ENCODE peak calls at places on chromosomes 2 and 18, in four cellular contexts. One of them, this sample, is unnamed.

GRCh38 chr2:61887684-61888303 is 662 bp downstream of the CCT4 start:
- DNase-seq in GM12878: no peak
- DNase-seq in K562: no peak
- DNase-seq in WTC11: no peak
- DNase-seq in this sample: peak

GRCh38 chr2:196660264-196660663 is 20.7 kb downstream of the CCDC150 start:
- DNase-seq in GM12878: no peak
- DNase-seq in WTC11: no peak
- DNase-seq in K562: no peak
- DNase-seq in this sample: no peak

GRCh38 chr2:206176128-206176527 is 16.4 kb downstream of the EEF1B2 start:
- DNase-seq in WTC11: no peak
- DNase-seq in K562: no peak
- DNase-seq in GM12878: no peak
- DNase-seq in this sample: no peak

GRCh38 chr2:46439582-46439981 is 39.8 kb upstream of the TMEM247 start:
- DNase-seq in K562: peak
- DNase-seq in GM12878: no peak
- DNase-seq in WTC11: no peak
- DNase-seq in this sample: peak

GRCh38 chr2:191580581-191580980 is 97.4 kb upstream of the NABP1 start:
- DNase-seq in WTC11: no peak
- DNase-seq in K562: no peak
- DNase-seq in GM12878: no peak
- DNase-seq in this sample: no peak

GRCh38 chr2:172554352-172555271 is 1.3 kb upstream of the PDK1 start:
- DNase-seq in K562: no peak
- DNase-seq in WTC11: no peak
- DNase-seq in GM12878: no peak
- DNase-seq in this sample: no peak

GRCh38 chr2:13821255-13821880 is 811.1 kb upstream of the LRATD1 start:
- DNase-seq in WTC11: no peak
- DNase-seq in GM12878: no peak
- DNase-seq in K562: no peak
- DNase-seq in this sample: no peak

GRCh38 chr18:23471486-23471885 is 18.4 kb downstream of the RIOK3 start:
- DNase-seq in K562: no peak
- DNase-seq in WTC11: no peak
- DNase-seq in GM12878: no peak
- DNase-seq in this sample: no peak

GRCh38 chr2:105081006-105081701 is 43.3 kb downstream of the MRPS9 start:
- DNase-seq in K562: no peak
- DNase-seq in GM12878: no peak
- DNase-seq in WTC11: peak
- DNase-seq in this sample: no peak

GRCh38 chr2:48189552-48190228 is 283.4 kb upstream of the FBXO11 start:
- DNase-seq in WTC11: no peak
- DNase-seq in GM12878: no peak
- DNase-seq in K562: no peak
- DNase-seq in this sample: no peak

GRCh38 chr2:66446178-66446860 is 11.4 kb downstream of the MEIS1 start:
- DNase-seq in K562: no peak
- DNase-seq in WTC11: peak
- DNase-seq in GM12878: no peak
- DNase-seq in this sample: no peak

GRCh38 chr2:152421521-152422367 is 86.8 kb downstream of the FMNL2 start:
- DNase-seq in K562: no peak
- DNase-seq in GM12878: no peak
- DNase-seq in WTC11: no peak
- DNase-seq in this sample: peak

GRCh38 chr18:51193621-51194287 is 3.7 kb downstream of the MEX3C start:
- DNase-seq in K562: no peak
- DNase-seq in GM12878: no peak
- DNase-seq in WTC11: no peak
- DNase-seq in this sample: no peak

GRCh38 chr2:237236188-237236587 is 150.5 kb downstream of the COPS8 start:
- DNase-seq in WTC11: no peak
- DNase-seq in GM12878: no peak
- DNase-seq in K562: no peak
- DNase-seq in this sample: no peak

GRCh38 chr2:71291398-71291797 is 40.2 kb upstream of the ZNF638 start:
- DNase-seq in K562: no peak
- DNase-seq in WTC11: no peak
- DNase-seq in GM12878: no peak
- DNase-seq in this sample: no peak

GRCh38 chr2:109313343-109313742 is 184.3 kb downstream of the SH3RF3 start:
- DNase-seq in GM12878: no peak
- DNase-seq in K562: no peak
- DNase-seq in WTC11: no peak
- DNase-seq in this sample: no peak

GRCh38 chr18:9661564-9661963 is 46.5 kb upstream of the RAB31 start:
- DNase-seq in WTC11: no peak
- DNase-seq in K562: no peak
- DNase-seq in GM12878: no peak
- DNase-seq in this sample: no peak

GRCh38 chr2:218962859-218963492 is 3.5 kb downstream of the CDK5R2 start:
- DNase-seq in K562: peak
- DNase-seq in WTC11: peak
- DNase-seq in GM12878: no peak
- DNase-seq in this sample: peak

GRCh38 chr2:140308706-140309105 is 1528.5 kb upstream of the NXPH2 start:
- DNase-seq in K562: no peak
- DNase-seq in WTC11: no peak
- DNase-seq in GM12878: no peak
- DNase-seq in this sample: no peak

GRCh38 chr2:113203901-113204519 is 30.2 kb downstream of the PSD4 start:
- DNase-seq in GM12878: peak
- DNase-seq in K562: peak
- DNase-seq in WTC11: peak
- DNase-seq in this sample: peak

GRCh38 chr2:207937818-207938217 is 87.5 kb downstream of the PLEKHM3 start:
- DNase-seq in WTC11: no peak
- DNase-seq in K562: no peak
- DNase-seq in GM12878: no peak
- DNase-seq in this sample: no peak

GRCh38 chr18:39732918-39733317 is 2167.3 kb upstream of the CELF4 start:
- DNase-seq in K562: no peak
- DNase-seq in WTC11: no peak
- DNase-seq in GM12878: no peak
- DNase-seq in this sample: no peak

GRCh38 chr2:223688094-223688835 is 86.1 kb upstream of the SCG2 start:
- DNase-seq in K562: no peak
- DNase-seq in WTC11: peak
- DNase-seq in GM12878: no peak
- DNase-seq in this sample: no peak

GRCh38 chr2:120305296-120305695 is 40.6 kb upstream of the INHBB start:
- DNase-seq in GM12878: no peak
- DNase-seq in WTC11: no peak
- DNase-seq in K562: peak
- DNase-seq in this sample: peak

GRCh38 chr2:239600194-239600593 is 199.4 kb upstream of the HDAC4 start:
- DNase-seq in WTC11: no peak
- DNase-seq in GM12878: no peak
- DNase-seq in K562: no peak
- DNase-seq in this sample: no peak

GRCh38 chr18:50009772-50010171 is 185.2 kb downstream of the MYO5B start:
- DNase-seq in K562: peak
- DNase-seq in WTC11: peak
- DNase-seq in GM12878: peak
- DNase-seq in this sample: peak

GRCh38 chr2:2707111-2708035 is 376.3 kb upstream of the MYT1L start:
- DNase-seq in WTC11: no peak
- DNase-seq in K562: no peak
- DNase-seq in GM12878: no peak
- DNase-seq in this sample: no peak

GRCh38 chr2:44543773-44544725 is 182.3 kb downstream of the CAMKMT start:
- DNase-seq in WTC11: no peak
- DNase-seq in GM12878: no peak
- DNase-seq in K562: no peak
- DNase-seq in this sample: no peak

GRCh38 chr18:33316146-33316587 is 124.4 kb downstream of the CCDC178 start:
- DNase-seq in WTC11: peak
- DNase-seq in K562: no peak
- DNase-seq in GM12878: no peak
- DNase-seq in this sample: no peak

GRCh38 chr2:24721470-24721869 is 71.7 kb downstream of the PTRHD1 start:
- DNase-seq in GM12878: peak
- DNase-seq in K562: no peak
- DNase-seq in WTC11: no peak
- DNase-seq in this sample: no peak

GRCh38 chr2:225608136-225608535 is 208.6 kb downstream of the NYAP2 start:
- DNase-seq in K562: no peak
- DNase-seq in WTC11: no peak
- DNase-seq in GM12878: no peak
- DNase-seq in this sample: no peak

GRCh38 chr2:108267117-108267516 is 21.6 kb upstream of the SULT1C2 start:
- DNase-seq in K562: no peak
- DNase-seq in WTC11: no peak
- DNase-seq in GM12878: no peak
- DNase-seq in this sample: no peak

GRCh38 chr2:209496586-209496982 is 72.7 kb downstream of the MAP2 start:
- DNase-seq in K562: no peak
- DNase-seq in GM12878: no peak
- DNase-seq in WTC11: no peak
- DNase-seq in this sample: no peak

GRCh38 chr2:224645722-224646121 is 60.6 kb upstream of the CUL3 start:
- DNase-seq in WTC11: no peak
- DNase-seq in K562: no peak
- DNase-seq in GM12878: no peak
- DNase-seq in this sample: no peak

GRCh38 chr2:200305797-200306718 is at the start of gene SPATS2L:
- DNase-seq in WTC11: peak
- DNase-seq in K562: peak
- DNase-seq in GM12878: no peak
- DNase-seq in this sample: peak

GRCh38 chr18:9792565-9793226 is 84.6 kb downstream of the RAB31 start:
- DNase-seq in K562: peak
- DNase-seq in WTC11: peak
- DNase-seq in GM12878: no peak
- DNase-seq in this sample: peak

GRCh38 chr2:231373184-231373583 is 22.3 kb upstream of the B3GNT7 start:
- DNase-seq in GM12878: no peak
- DNase-seq in K562: no peak
- DNase-seq in WTC11: no peak
- DNase-seq in this sample: no peak

GRCh38 chr2:199405241-199405640 is 52.5 kb downstream of the SATB2 start:
- DNase-seq in K562: peak
- DNase-seq in GM12878: no peak
- DNase-seq in WTC11: peak
- DNase-seq in this sample: peak

GRCh38 chr2:102143450-102143985 is 972 bp downstream of the IL1R1 start:
- DNase-seq in WTC11: no peak
- DNase-seq in K562: peak
- DNase-seq in GM12878: no peak
- DNase-seq in this sample: peak
- TF ChIP-seq CBFB in WTC11: no peak
- TF ChIP-seq CBFB in K562: no peak
- TF ChIP-seq CBFB in GM12878: no peak
- TF ChIP-seq CBFB in this sample: no peak

GRCh38 chr2:201957091-201957490 is 76.6 kb upstream of the FZD7 start:
- DNase-seq in WTC11: no peak
- DNase-seq in GM12878: no peak
- DNase-seq in K562: no peak
- DNase-seq in this sample: no peak

GRCh38 chr2:201955231-201955630 is 78.4 kb upstream of the FZD7 start:
- DNase-seq in K562: no peak
- DNase-seq in GM12878: no peak
- DNase-seq in WTC11: no peak
- DNase-seq in this sample: no peak

GRCh38 chr2:201953880-201954279 is 79.8 kb upstream of the FZD7 start:
- DNase-seq in K562: no peak
- DNase-seq in WTC11: no peak
- DNase-seq in GM12878: no peak
- DNase-seq in this sample: no peak

GRCh38 chr2:201956361-201956760 is 77.3 kb upstream of the FZD7 start:
- DNase-seq in K562: no peak
- DNase-seq in GM12878: no peak
- DNase-seq in WTC11: no peak
- DNase-seq in this sample: no peak

GRCh38 chr2:201955702-201956141 is 77.9 kb upstream of the FZD7 start:
- DNase-seq in WTC11: no peak
- DNase-seq in K562: no peak
- DNase-seq in GM12878: no peak
- DNase-seq in this sample: no peak
- TF ChIP-seq CBFB in WTC11: no peak
- TF ChIP-seq CBFB in K562: no peak
- TF ChIP-seq CBFB in GM12878: no peak
- TF ChIP-seq CBFB in this sample: no peak

GRCh38 chr2:19846030-19846429 is 55.8 kb downstream of the TTC32 start:
- DNase-seq in GM12878: no peak
- DNase-seq in WTC11: no peak
- DNase-seq in K562: no peak
- DNase-seq in this sample: no peak
- TF ChIP-seq CBFB in GM12878: no peak
- TF ChIP-seq CBFB in WTC11: no peak
- TF ChIP-seq CBFB in K562: no peak
- TF ChIP-seq CBFB in this sample: no peak

GRCh38 chr2:216283038-216283900 is 89.0 kb downstream of the MARCHF4 start:
- DNase-seq in GM12878: no peak
- DNase-seq in K562: peak
- DNase-seq in WTC11: peak
- DNase-seq in this sample: peak
- TF ChIP-seq CBFB in GM12878: no peak
- TF ChIP-seq CBFB in K562: no peak
- TF ChIP-seq CBFB in WTC11: no peak
- TF ChIP-seq CBFB in this sample: no peak

This sample was measured in HepG2.